ENCODE peak calls at places on chromosomes 11 and 22, in seven cellular contexts. U is C1 segment of cervical spinal cord; T is stimulated activated CD8-positive, alpha-beta memory T cell treated with anti-CD3 and anti-CD28 coated beads, Interleukin-7, amount 100 ng/mL, for 1 hour; D is activated T-helper 1 cell treated with anti-CD3 and anti-CD28 coated beads, Interleukin-12 subunit alpha, Interleukin-12 subunit beta, Interleukin-2, Interleukin-4 antibody, amounts not matched to agents 30 ng/mL and 10 ng/mL and 1 ng/mL, durations not matched to agents 14 hours and 24 hours and 36 hours; Y is AG10803; P is SK-MEL-5; A is T-helper 9 cell. Q is an unnamed sample.

GRCh38 chr11:82356316-82356715 is 377.3 kb downstream of the FAM181B start:
- DNase-seq in P (no peak), A (no peak), D (no peak), T (no peak), U (no peak), Y (no peak), Q (no peak)

GRCh38 chr11:12159351-12160099 is 49.1 kb downstream of the MICAL2 start:
- DNase-seq in D (no peak), Y (peak), P (no peak), U (no peak), T (no peak), A (no peak), Q (no peak)

GRCh38 chr11:130828741-130829140 is 87.5 kb downstream of the SNX19 start:
- DNase-seq in D (no peak), Y (no peak), A (no peak), P (no peak), U (no peak), T (no peak), Q (no peak)

GRCh38 chr22:48187272-48187855 is 1424.9 kb downstream of the TBC1D22A start:
- DNase-seq in D (no peak), Y (no peak), U (no peak), P (no peak), A (no peak), T (no peak), Q (no peak)

GRCh38 chr11:126219547-126219946 is 8.0 kb downstream of the FAM118B start:
- DNase-seq in T (no peak), Y (no peak), D (no peak), A (no peak), U (no peak), P (no peak), Q (no peak)

GRCh38 chr11:69439127-69439526 is 42.3 kb upstream of the LINC01488 start:
- DNase-seq in U (no peak), D (no peak), P (no peak), Y (no peak), A (no peak), T (no peak), Q (no peak)

GRCh38 chr22:32695451-32695891 is 106.0 kb upstream of the TIMP3 start:
- DNase-seq in T (no peak), A (no peak), Y (peak), P (no peak), U (no peak), D (no peak), Q (no peak)

GRCh38 chr11:122933434-122933833 is 48.2 kb downstream of the BSX start:
- DNase-seq in Y (peak), T (no peak), P (no peak), D (no peak), A (no peak), U (no peak), Q (no peak)

GRCh38 chr11:86459002-86459385 is 84.3 kb downstream of the CCDC81 start:
- DNase-seq in P (no peak), U (no peak), Y (no peak), A (no peak), T (no peak), D (no peak), Q (no peak)

GRCh38 chr11:69702769-69703510 is 882 bp downstream of the FGF19 start:
- DNase-seq in U (no peak), T (no peak), Y (no peak), P (no peak), A (no peak), D (no peak), Q (no peak)

GRCh38 chr22:26545385-26545784 is 33.1 kb upstream of the TFIP11 start:
- DNase-seq in A (no peak), T (no peak), U (no peak), P (no peak), Y (no peak), D (no peak), Q (no peak)

GRCh38 chr22:23743303-23743705 is 7.6 kb downstream of the ZNF70 start:
- DNase-seq in P (no peak), T (no peak), Y (no peak), A (no peak), U (no peak), D (no peak), Q (no peak)

Q was measured in CD4-positive, alpha-beta T cell.